ENCODE peak calls at places on chromosomes 5 and 9, in six cellular contexts. One of them, this sample, is unnamed.

GRCh38 chr5:32182463-32183081 is 8.5 kb upstream of the GOLPH3 start:
- DNase-seq in H1: no peak
- DNase-seq in H9: no peak
- DNase-seq in IMR-90: no peak
- DNase-seq in mesendoderm: no peak
- DNase-seq in mesenchymal stem cell: no peak
- DNase-seq in this sample: no peak

GRCh38 chr9:81671880-81672280 is 17.5 kb downstream of the TLE1 start:
- DNase-seq in H1: no peak
- DNase-seq in H9: no peak
- DNase-seq in IMR-90: peak; percentile 70
- DNase-seq in mesendoderm: no peak
- DNase-seq in mesenchymal stem cell: peak; percentile 32
- DNase-seq in this sample: no peak

GRCh38 chr9:128275198-128276007 is at the start of gene GOLGA2:
- DNase-seq in H1: no peak
- DNase-seq in H9: peak; percentile 43
- DNase-seq in IMR-90: peak; percentile 76
- DNase-seq in mesendoderm: peak; percentile 74
- DNase-seq in mesenchymal stem cell: peak; percentile 85
- DNase-seq in this sample: peak; percentile 48

GRCh38 chr9:26947736-26948135 is 694 bp upstream of the PLAA start:
- DNase-seq in H1: no peak
- DNase-seq in H9: no peak
- DNase-seq in IMR-90: no peak
- DNase-seq in mesendoderm: peak; percentile 55
- DNase-seq in mesenchymal stem cell: no peak
- DNase-seq in this sample: no peak

GRCh38 chr5:138448481-138449398 is 9.9 kb downstream of the REEP2 start:
- DNase-seq in H1: no peak
- DNase-seq in H9: no peak
- DNase-seq in IMR-90: peak; percentile 36
- DNase-seq in mesendoderm: peak; percentile 73
- DNase-seq in mesenchymal stem cell: peak; percentile 33
- DNase-seq in this sample: no peak

GRCh38 chr5:97495301-97495700 is 312.3 kb upstream of the RIOK2 start:
- DNase-seq in H1: no peak
- DNase-seq in H9: no peak
- DNase-seq in IMR-90: no peak
- DNase-seq in mesendoderm: peak; percentile 3
- DNase-seq in mesenchymal stem cell: no peak
- DNase-seq in this sample: no peak

GRCh38 chr9:86282979-86283535 is 719 bp upstream of the ISCA1 start:
- DNase-seq in H1: no peak
- DNase-seq in H9: no peak
- DNase-seq in IMR-90: peak; percentile 88
- DNase-seq in mesendoderm: peak; percentile 36
- DNase-seq in mesenchymal stem cell: peak; percentile 91
- DNase-seq in this sample: no peak

GRCh38 chr9:94018628-94019027 is 63.5 kb upstream of the BARX1 start:
- DNase-seq in H1: no peak
- DNase-seq in H9: no peak
- DNase-seq in IMR-90: peak; percentile 79
- DNase-seq in mesendoderm: no peak
- DNase-seq in mesenchymal stem cell: peak; percentile 78
- DNase-seq in this sample: no peak

GRCh38 chr9:91803143-91803940 is 146.7 kb downstream of the ROR2 start:
- DNase-seq in H1: no peak
- DNase-seq in H9: no peak
- DNase-seq in IMR-90: peak; percentile 81
- DNase-seq in mesendoderm: no peak
- DNase-seq in mesenchymal stem cell: peak; percentile 75
- DNase-seq in this sample: no peak

GRCh38 chr5:73030531-73030930 is 74.7 kb downstream of the FCHO2 start:
- DNase-seq in H1: no peak
- DNase-seq in H9: no peak
- DNase-seq in IMR-90: no peak
- DNase-seq in mesendoderm: peak; percentile 30
- DNase-seq in mesenchymal stem cell: no peak
- DNase-seq in this sample: no peak

GRCh38 chr9:134959126-134959970 is 41.6 kb upstream of the FCN1 start:
- DNase-seq in H1: no peak
- DNase-seq in H9: no peak
- DNase-seq in IMR-90: no peak
- DNase-seq in mesendoderm: no peak
- DNase-seq in mesenchymal stem cell: no peak
- DNase-seq in this sample: no peak

GRCh38 chr9:27329292-27329691 is 32.3 kb upstream of the EQTN start:
- DNase-seq in H1: no peak
- DNase-seq in H9: no peak
- DNase-seq in IMR-90: no peak
- DNase-seq in mesendoderm: no peak
- DNase-seq in mesenchymal stem cell: no peak
- DNase-seq in this sample: no peak

GRCh38 chr9:10062629-10063395 is 550.0 kb downstream of the PTPRD start:
- DNase-seq in H1: no peak
- DNase-seq in H9: no peak
- DNase-seq in IMR-90: peak; percentile 47
- DNase-seq in mesendoderm: no peak
- DNase-seq in mesenchymal stem cell: peak; percentile 80
- DNase-seq in this sample: no peak

GRCh38 chr9:13520069-13520468 is 240.6 kb upstream of the MPDZ start:
- DNase-seq in H1: no peak
- DNase-seq in H9: no peak
- DNase-seq in IMR-90: no peak
- DNase-seq in mesendoderm: no peak
- DNase-seq in mesenchymal stem cell: no peak
- DNase-seq in this sample: no peak

GRCh38 chr9:111274737-111275136 is 55.3 kb downstream of the OR2K2 start:
- DNase-seq in H1: no peak
- DNase-seq in H9: no peak
- DNase-seq in IMR-90: peak; percentile 57
- DNase-seq in mesendoderm: no peak
- DNase-seq in mesenchymal stem cell: no peak
- DNase-seq in this sample: no peak

DNA sequence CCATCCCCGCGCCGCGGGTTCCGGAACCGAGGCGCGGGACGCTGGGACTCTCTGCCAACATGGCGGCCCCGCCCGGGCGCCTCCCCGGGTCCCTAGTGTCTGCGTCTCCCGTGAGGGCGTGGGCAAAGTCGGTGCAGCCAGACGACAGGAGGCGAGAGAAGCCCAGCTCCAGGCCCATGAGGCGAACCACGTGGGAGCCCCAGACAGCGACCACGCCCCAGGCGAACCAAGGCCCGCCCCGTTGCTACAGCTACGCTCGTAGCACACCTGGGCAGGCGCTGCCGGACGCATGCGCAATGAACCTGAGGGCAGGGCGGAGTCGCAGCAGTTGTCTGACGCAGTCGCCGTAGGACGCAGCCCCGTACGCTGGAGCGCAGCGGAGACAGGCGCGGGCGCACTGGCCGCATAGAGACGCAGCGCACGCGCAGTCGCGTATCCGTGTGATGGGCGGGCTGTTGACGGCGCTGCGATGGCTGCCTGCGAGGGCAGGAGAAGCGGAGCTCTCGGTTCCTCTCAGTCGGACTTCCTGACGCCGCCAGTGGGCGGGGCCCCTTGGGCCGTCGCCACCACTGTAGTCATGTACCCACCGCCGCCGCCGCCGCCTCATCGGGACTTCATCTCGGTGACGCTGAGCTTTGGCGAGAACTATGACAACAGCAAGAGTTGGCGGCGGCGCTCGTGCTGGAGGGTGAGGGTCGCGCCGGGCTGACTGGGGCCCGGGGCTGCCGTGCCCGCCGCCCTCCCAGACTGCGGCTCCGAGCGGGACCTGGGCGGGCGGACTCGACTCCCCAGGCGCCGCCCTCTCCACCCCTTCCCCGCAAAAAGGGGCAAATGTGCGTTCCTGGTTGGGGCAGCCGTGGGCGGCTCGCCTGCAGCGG is at the start of gene MAN1B1:
- DNase-seq in H1: peak; percentile 97
- DNase-seq in H9: peak; percentile 100
- DNase-seq in IMR-90: peak; percentile 98
- DNase-seq in mesendoderm: peak; percentile 99
- DNase-seq in mesenchymal stem cell: peak; percentile 98
- DNase-seq in this sample: peak; percentile 98
- H3K9ac ChIP-seq in H1: peak within 1 kb of the TSS; percentile 54
- H3K9ac ChIP-seq in H9: peak within 1 kb of the TSS; percentile 29
- H3K9ac ChIP-seq in IMR-90: peak within 1 kb of the TSS; percentile 87
- H3K9ac ChIP-seq in mesendoderm: peak within 1 kb of the TSS; percentile 90
- H3K9ac ChIP-seq in mesenchymal stem cell: peak within 1 kb of the TSS; percentile 91
- H3K9ac ChIP-seq in this sample: peak within 1 kb of the TSS; percentile 94

GRCh38 chr5:143263272-143263810 is 140.1 kb downstream of the NR3C1 start:
- DNase-seq in H1: no peak
- DNase-seq in H9: no peak
- DNase-seq in IMR-90: peak; percentile 21
- DNase-seq in mesendoderm: no peak
- DNase-seq in mesenchymal stem cell: peak; percentile 5
- DNase-seq in this sample: no peak
- H2BK5ac ChIP-seq in H1: no peak overlapping the region
- H2BK5ac ChIP-seq in H9: no peak overlapping the region
- H2BK5ac ChIP-seq in IMR-90: peak overlapping the region; percentile 72
- H2BK5ac ChIP-seq in mesendoderm: no peak overlapping the region
- H2BK5ac ChIP-seq in mesenchymal stem cell: no peak overlapping the region
- H2BK5ac ChIP-seq in this sample: no peak overlapping the region

GRCh38 chr5:173903396-173904140 is 15.4 kb downstream of the CPEB4 start:
- DNase-seq in H1: no peak
- DNase-seq in H9: no peak
- DNase-seq in IMR-90: no peak
- DNase-seq in mesendoderm: no peak
- DNase-seq in mesenchymal stem cell: no peak
- DNase-seq in this sample: no peak
- H3K9ac ChIP-seq in H1: no peak overlapping the region
- H3K9ac ChIP-seq in H9: no peak overlapping the region
- H3K9ac ChIP-seq in IMR-90: no peak overlapping the region
- H3K9ac ChIP-seq in mesendoderm: no peak overlapping the region
- H3K9ac ChIP-seq in mesenchymal stem cell: no peak overlapping the region
- H3K9ac ChIP-seq in this sample: no peak overlapping the region

GRCh38 chr9:129493002-129493713 is 127.7 kb downstream of the C9orf50 start:
- DNase-seq in H1: no peak
- DNase-seq in H9: no peak
- DNase-seq in IMR-90: no peak
- DNase-seq in mesendoderm: no peak
- DNase-seq in mesenchymal stem cell: no peak
- DNase-seq in this sample: no peak

GRCh38 chr9:129495422-129496186 is 125.3 kb downstream of the C9orf50 start:
- DNase-seq in H1: peak; percentile 99
- DNase-seq in H9: peak; percentile 93
- DNase-seq in IMR-90: peak; percentile 84
- DNase-seq in mesendoderm: peak; percentile 98
- DNase-seq in mesenchymal stem cell: peak; percentile 89
- DNase-seq in this sample: peak; percentile 85

GRCh38 chr9:129493714-129494047 is 127.2 kb downstream of the C9orf50 start:
- DNase-seq in H1: no peak
- DNase-seq in H9: no peak
- DNase-seq in IMR-90: no peak
- DNase-seq in mesendoderm: no peak
- DNase-seq in mesenchymal stem cell: no peak
- DNase-seq in this sample: no peak

GRCh38 chr9:129496187-129497063 is 124.5 kb downstream of the C9orf50 start:
- DNase-seq in H1: peak; percentile 95
- DNase-seq in H9: peak; percentile 94
- DNase-seq in IMR-90: peak; percentile 91
- DNase-seq in mesendoderm: peak; percentile 98
- DNase-seq in mesenchymal stem cell: peak; percentile 97
- DNase-seq in this sample: peak; percentile 94

GRCh38 chr9:129494113-129494789 is 126.7 kb downstream of the C9orf50 start:
- DNase-seq in H1: no peak
- DNase-seq in H9: no peak
- DNase-seq in IMR-90: no peak
- DNase-seq in mesendoderm: no peak
- DNase-seq in mesenchymal stem cell: no peak
- DNase-seq in this sample: no peak
- H2BK5ac ChIP-seq in H1: no peak overlapping the region
- H2BK5ac ChIP-seq in H9: no peak overlapping the region
- H2BK5ac ChIP-seq in IMR-90: no peak overlapping the region
- H2BK5ac ChIP-seq in mesendoderm: peak overlapping the region; percentile 44
- H2BK5ac ChIP-seq in mesenchymal stem cell: no peak overlapping the region
- H2BK5ac ChIP-seq in this sample: peak overlapping the region; percentile 57

GRCh38 chr5:65041296-65042158 is 272.8 kb downstream of the CWC27 start:
- DNase-seq in H1: no peak
- DNase-seq in H9: no peak
- DNase-seq in IMR-90: peak; percentile 61
- DNase-seq in mesendoderm: no peak
- DNase-seq in mesenchymal stem cell: no peak
- DNase-seq in this sample: no peak
- H3K9ac ChIP-seq in H1: no peak overlapping the region
- H3K9ac ChIP-seq in H9: no peak overlapping the region
- H3K9ac ChIP-seq in IMR-90: no peak overlapping the region
- H3K9ac ChIP-seq in mesendoderm: no peak overlapping the region
- H3K9ac ChIP-seq in mesenchymal stem cell: peak overlapping the region; percentile 71
- H3K9ac ChIP-seq in this sample: no peak overlapping the region

GRCh38 chr9:131738838-131739191 is 1.1 kb downstream of the RAPGEF1 start:
- DNase-seq in H1: peak; percentile 70
- DNase-seq in H9: peak; percentile 60
- DNase-seq in IMR-90: no peak
- DNase-seq in mesendoderm: peak; percentile 79
- DNase-seq in mesenchymal stem cell: no peak
- DNase-seq in this sample: no peak
- H2BK5ac ChIP-seq in H1: no peak overlapping the region
- H2BK5ac ChIP-seq in H9: no peak overlapping the region
- H2BK5ac ChIP-seq in IMR-90: peak overlapping the region; percentile 19
- H2BK5ac ChIP-seq in mesendoderm: no peak overlapping the region
- H2BK5ac ChIP-seq in mesenchymal stem cell: no peak overlapping the region
- H2BK5ac ChIP-seq in this sample: no peak overlapping the region

GRCh38 chr9:21677834-21678233 is 124.6 kb upstream of the MTAP start:
- DNase-seq in H1: no peak
- DNase-seq in H9: no peak
- DNase-seq in IMR-90: peak; percentile 94
- DNase-seq in mesendoderm: no peak
- DNase-seq in mesenchymal stem cell: peak; percentile 53
- DNase-seq in this sample: no peak
- H3K9ac ChIP-seq in H1: no peak overlapping the region
- H3K9ac ChIP-seq in H9: no peak overlapping the region
- H3K9ac ChIP-seq in IMR-90: no peak overlapping the region
- H3K9ac ChIP-seq in mesendoderm: no peak overlapping the region
- H3K9ac ChIP-seq in mesenchymal stem cell: peak overlapping the region; percentile 86
- H3K9ac ChIP-seq in this sample: no peak overlapping the region

This sample was measured in neuronal stem cell.